ENCODE peak calls at places on chromosomes 6 and 20, in seven cellular contexts. O, H, D, F, L, A and R are unnamed samples.

GRCh38 chr6:129567374-129567773 is 142.6 kb downstream of the ARHGAP18 start:
- DNase-seq in O (no peak), H (peak; percentile 60), D (peak; percentile 15), F (no peak), L (no peak), A (no peak), R (no peak)

GRCh38 chr6:12516070-12516469 is 200.5 kb upstream of the PHACTR1 start:
- DNase-seq in O (no peak), H (peak; percentile 33), D (no peak), F (no peak), L (no peak), A (no peak), R (no peak)

GRCh38 chr6:168415993-168416530 is 24.9 kb upstream of the SMOC2 start:
- DNase-seq in O (no peak), H (no peak), D (no peak), F (no peak), L (no peak), A (no peak), R (no peak)

GRCh38 chr20:47508228-47508752 is 6.6 kb downstream of the NCOA3 start:
- DNase-seq in O (no peak), H (no peak), D (no peak), F (no peak), L (no peak), A (no peak), R (no peak)

GRCh38 chr6:161847628-161848027 is 573.8 kb upstream of the AGPAT4 start:
- DNase-seq in O (no peak), H (no peak), D (no peak), F (no peak), L (no peak), A (no peak), R (no peak)

GRCh38 chr6:36127462-36128016 is 2.8 kb upstream of the MAPK13 start:
- DNase-seq in O (peak; percentile 87), H (peak; percentile 84), D (peak; percentile 97), F (no peak), L (no peak), A (peak; percentile 89), R (peak; percentile 69)

GRCh38 chr20:16947346-16947943 is 199.3 kb downstream of the OTOR start:
- DNase-seq in O (no peak), H (no peak), D (no peak), F (no peak), L (no peak), A (no peak), R (no peak)

GRCh38 chr6:72464791-72465691 is 156.8 kb upstream of the KCNQ5 start:
- DNase-seq in O (peak; percentile 41), H (peak; percentile 44), D (peak; percentile 84), F (no peak), L (no peak), A (peak; percentile 33), R (no peak)

GRCh38 chr6:3804981-3805380 is 44.2 kb upstream of the FAM50B start:
- DNase-seq in O (no peak), H (no peak), D (peak; percentile 34), F (no peak), L (no peak), A (no peak), R (no peak)

GRCh38 chr6:43013020-43013842 is 515 bp downstream of the MEA1 start:
- DNase-seq in O (no peak), H (peak; percentile 35), D (peak; percentile 66), F (no peak), L (no peak), A (no peak), R (no peak)

GRCh38 chr6:41787219-41787917 is at the start of gene TOMM6:
- DNase-seq in O (peak; percentile 97), H (peak; percentile 97), D (peak; percentile 94), F (peak; percentile 96), L (peak; percentile 92), A (peak; percentile 91), R (peak; percentile 98)

GRCh38 chr6:143884161-143884560 is 19.9 kb downstream of the ZC2HC1B start:
- DNase-seq in O (no peak), H (no peak), D (no peak), F (no peak), L (no peak), A (no peak), R (no peak)

GRCh38 chr6:41182069-41183034 is 18.6 kb downstream of the TREML2 start:
- DNase-seq in O (peak; percentile 61), H (peak; percentile 77), D (peak; percentile 64), F (peak; percentile 46), L (peak; percentile 70), A (peak; percentile 69), R (peak; percentile 69)

GRCh38 chr20:63351811-63352591 is 9.1 kb downstream of the CHRNA4 start:
- DNase-seq in O (no peak), H (no peak), D (no peak), F (no peak), L (no peak), A (no peak), R (no peak)

GRCh38 chr6:145427232-145427631 is 308.1 kb downstream of the EPM2A start:
- DNase-seq in O (no peak), H (no peak), D (no peak), F (no peak), L (no peak), A (no peak), R (no peak)

GRCh38 chr20:22241609-22242008 is 342.8 kb downstream of the FOXA2 start:
- DNase-seq in O (no peak), H (no peak), D (no peak), F (no peak), L (no peak), A (no peak), R (no peak)

GRCh38 chr20:21096321-21097043 is 9.7 kb downstream of the LINC00237 start:
- DNase-seq in O (no peak), H (peak; percentile 18), D (peak; percentile 45), F (no peak), L (peak; percentile 22), A (no peak), R (no peak)

GRCh38 chr6:52020961-52021570 is 66.3 kb downstream of the PKHD1 start:
- DNase-seq in O (no peak), H (peak; percentile 53), D (peak; percentile 23), F (no peak), L (peak; percentile 6), A (peak; percentile 21), R (no peak)